ENCODE peak calls at places on chromosomes 3 and 15, in five cellular contexts. V is EL, D is activated T-helper 1 cell treated with Interleukin-2 at 50 U/mL for 16 hours, H is NCI-H510A treated with DMSO at 0.1 percent for 48 hours, P is mucosa of gallbladder. F is an unnamed sample.

GRCh38 chr15:58269455-58270414 is 131.6 kb downstream of the AQP9 start:
- DNase-seq in H (peak), D (no peak), V (peak), P (peak), F (peak)

GRCh38 chr3:51937014-51937413 is 4.7 kb downstream of the RRP9 start:
- DNase-seq in H (no peak), V (peak), D (no peak), P (no peak), F (no peak)

GRCh38 chr15:43403616-43404015 is 32.7 kb downstream of the TUBGCP4 start:
- DNase-seq in V (no peak), D (no peak), H (no peak), P (no peak), F (no peak)

GRCh38 chr3:111733856-111734255 is 125.2 kb upstream of the PHLDB2 start:
- DNase-seq in V (no peak), D (no peak), P (no peak), H (no peak), F (no peak)

GRCh38 chr15:88648357-88649214 is 9.8 kb downstream of the ISG20 start:
- DNase-seq in P (peak), H (no peak), D (no peak), V (peak), F (peak)

GRCh38 chr15:92377083-92377789 is 16.4 kb upstream of the ST8SIA2 start:
- DNase-seq in H (no peak), D (no peak), V (no peak), P (no peak), F (no peak)

GRCh38 chr15:51623386-51623938 is 891 bp upstream of the DMXL2 start:
- DNase-seq in H (no peak), D (no peak), V (no peak), P (peak), F (peak)

GRCh38 chr3:108780235-108780634 is 23.0 kb upstream of the RETNLB start:
- DNase-seq in V (no peak), P (no peak), H (no peak), D (peak), F (no peak)

GRCh38 chr3:171563298-171563697 is 103.1 kb upstream of the TNIK start:
- DNase-seq in P (no peak), H (no peak), D (no peak), V (no peak), F (no peak)

GRCh38 chr15:101123222-101123910 is 128.5 kb downstream of the CHSY1 start:
- DNase-seq in V (peak), P (no peak), D (no peak), H (no peak), F (no peak)

GRCh38 chr3:170002829-170003228 is 35.0 kb upstream of the GPR160 start:
- DNase-seq in D (no peak), H (no peak), V (no peak), P (no peak), F (no peak)

GRCh38 chr3:110815008-110815583 is 256.5 kb upstream of the NECTIN3 start:
- DNase-seq in V (peak), P (no peak), H (no peak), D (no peak), F (no peak)

GRCh38 chr3:150623945-150624344 is 20.8 kb downstream of the SELENOT start:
- DNase-seq in H (no peak), P (no peak), D (no peak), V (peak), F (no peak)

GRCh38 chr3:99325407-99325806 is 313.0 kb upstream of the COL8A1 start:
- DNase-seq in D (no peak), V (no peak), P (no peak), H (no peak), F (no peak)

GRCh38 chr3:145183261-145183660 is 977.7 kb downstream of the PLOD2 start:
- DNase-seq in V (no peak), H (no peak), P (no peak), D (no peak), F (no peak)

GRCh38 chr15:51318382-51319150 is 19.8 kb downstream of the CYP19A1 start:
- DNase-seq in H (no peak), P (no peak), V (peak), D (no peak), F (no peak)

GRCh38 chr15:75043509-75044257 is 20.3 kb downstream of the PPCDC start:
- DNase-seq in H (peak), P (peak), D (no peak), V (peak), F (peak)

GRCh38 chr15:57551717-57552677 is 39.7 kb upstream of the MYZAP start:
- DNase-seq in H (no peak), D (no peak), V (peak), P (peak), F (no peak)

GRCh38 chr3:75863130-75863529 is 77.8 kb upstream of the ZNF717 start:
- DNase-seq in D (no peak), P (no peak), V (no peak), H (no peak), F (no peak)

GRCh38 chr3:171248426-171249115 is 211.6 kb downstream of the TNIK start:
- DNase-seq in V (no peak), D (no peak), H (no peak), P (no peak), F (no peak)

GRCh38 chr3:13824521-13825316 is 55.2 kb downstream of the WNT7A start:
- DNase-seq in P (no peak), V (no peak), H (no peak), D (no peak), F (no peak)

GRCh38 chr3:120555661-120556509 is 40.3 kb upstream of the NDUFB4 start:
- DNase-seq in H (no peak), D (no peak), P (no peak), V (no peak), F (peak)

GRCh38 chr15:40336129-40337122 is 4.3 kb downstream of the CCDC9B start:
- DNase-seq in H (no peak), V (no peak), D (no peak), P (no peak), F (no peak)

GRCh38 chr15:45618813-45619212 is 16.0 kb upstream of the SQOR start:
- DNase-seq in P (no peak), D (no peak), H (no peak), V (no peak), F (no peak)

GRCh38 chr3:113698891-113699465 is 2.5 kb upstream of the USF3 start:
- DNase-seq in V (peak), H (no peak), P (no peak), D (no peak), F (peak)

GRCh38 chr15:99437315-99438221 is 128.2 kb upstream of the MEF2A start:
- DNase-seq in V (no peak), P (no peak), H (no peak), D (no peak), F (peak)

GRCh38 chr15:92709064-92709463 is 53.5 kb upstream of the FAM174B start:
- DNase-seq in D (no peak), V (no peak), P (no peak), H (no peak), F (no peak)

GRCh38 chr3:172177046-172177445 is 137.7 kb downstream of the FNDC3B start:
- DNase-seq in P (no peak), H (no peak), V (peak), D (no peak), F (no peak)

GRCh38 chr15:60358935-60359672 is 38.7 kb downstream of the ANXA2 start:
- DNase-seq in P (no peak), D (no peak), V (peak), H (no peak), F (no peak)

GRCh38 chr3:24303057-24303754 is 191.4 kb downstream of the THRB start:
- DNase-seq in P (no peak), V (no peak), D (no peak), H (no peak), F (no peak)

GRCh38 chr3:156390846-156391245 is 164.1 kb downstream of the SSR3 start:
- DNase-seq in V (no peak), H (no peak), P (no peak), D (no peak), F (no peak)